ENCODE peak calls at places on chromosomes 11 and 22, in four cellular contexts. Y is uterus, C is A549, Q is heart left ventricle. E is an unnamed sample.

GRCh38 chr11:13465909-13466371 is 2.9 kb upstream of the BTBD10 start:
- DNase-seq in Y (no peak), C (peak), Q (no peak), E (no peak)

GRCh38 chr11:128472128-128473110 is 114.9 kb downstream of the ETS1 start:
- DNase-seq in C (no peak), Y (no peak), Q (no peak), E (no peak)

GRCh38 chr11:35567737-35568465 is 42.5 kb upstream of the PAMR1 start:
- DNase-seq in Q (no peak), Y (no peak), C (peak), E (no peak)

GRCh38 chr11:10275714-10276113 is 18.3 kb downstream of the SBF2 start:
- DNase-seq in Y (no peak), C (no peak), Q (no peak), E (no peak)

GRCh38 chr22:36884314-36885158 is 23.7 kb downstream of the NCF4 start:
- DNase-seq in Q (no peak), C (no peak), Y (no peak), E (no peak)

GRCh38 chr22:23913306-23913660 is 19.1 kb downstream of the MIF start:
- DNase-seq in Q (no peak), Y (no peak), C (no peak), E (no peak)

GRCh38 chr22:50627914-50628542 is at the start of gene ARSA:
- DNase-seq in Y (peak), C (peak), Q (peak), E (no peak)

GRCh38 chr22:24128631-24129601 is 52.4 kb upstream of the SUSD2 start:
- DNase-seq in Q (no peak), Y (peak), C (no peak), E (no peak)

GRCh38 chr11:72985645-72986044 is 156.5 kb downstream of the FCHSD2 start:
- DNase-seq in Y (no peak), C (no peak), Q (no peak), E (no peak)
- TF ChIP-seq POLR2A in Y (no peak), C (no peak), Q (no peak), E (no peak)

GRCh38 chr22:38724926-38725571 is 19.3 kb downstream of the GTPBP1 start:
- DNase-seq in C (peak), Y (no peak), Q (peak), E (no peak)
- TF ChIP-seq POLR2A in C (no peak), Y (no peak), Q (no peak), E (no peak)

GRCh38 chr11:75814369-75814685 is 683 bp upstream of the UVRAG start:
- DNase-seq in C (no peak), Y (no peak), Q (no peak), E (no peak)
- TF ChIP-seq POLR2A in C (no peak), Y (no peak), Q (no peak), E (no peak)

GRCh38 chr11:57798905-57799559 is 37.4 kb downstream of the CTNND1 start:
- DNase-seq in C (peak), Y (peak), Q (peak), E (no peak)
- TF ChIP-seq POLR2A in C (no peak), Y (no peak), Q (no peak), E (no peak)

DNA sequence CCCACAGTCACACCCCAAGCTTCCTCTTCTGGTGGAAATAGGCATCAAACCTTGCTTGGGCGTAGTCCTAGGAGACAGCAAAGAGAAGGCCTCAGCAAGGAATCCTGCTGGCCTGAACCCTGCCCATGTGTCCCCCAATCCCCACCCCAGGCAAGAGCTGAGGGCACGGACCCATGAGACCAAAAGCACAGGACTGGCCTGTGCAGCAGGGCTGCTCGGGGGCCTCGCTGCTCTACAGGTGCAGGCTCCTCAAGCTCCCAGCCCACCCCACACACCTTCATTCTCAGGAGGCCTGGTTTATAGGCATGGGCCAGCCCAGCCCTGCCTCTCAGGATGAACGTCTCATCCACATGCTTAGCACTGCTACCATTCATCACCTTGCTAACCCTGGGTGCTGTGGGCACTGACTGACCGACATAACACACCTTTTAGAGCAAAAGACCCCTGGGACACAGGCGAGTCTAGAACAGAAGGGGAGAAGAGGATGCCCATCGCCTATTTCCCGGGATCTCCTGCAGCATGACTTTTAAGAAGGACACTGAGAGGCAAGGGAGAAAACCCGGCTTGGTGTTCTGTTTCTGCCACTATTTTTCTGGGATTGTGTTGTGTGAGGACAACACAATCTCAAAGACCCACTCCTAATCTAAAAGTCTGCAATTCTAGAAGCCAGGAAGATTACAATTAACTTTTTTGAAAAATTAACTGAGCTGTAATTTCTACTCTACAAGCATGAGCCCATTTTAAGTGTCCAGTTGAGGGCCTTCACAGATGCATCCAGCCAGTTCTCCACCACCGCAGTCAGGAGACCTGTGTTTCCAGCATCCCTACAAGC is 15.4 kb downstream of the TCIRG1 start:
- DNase-seq in C (no peak), Q (no peak), Y (no peak), E (no peak)
- TF ChIP-seq POLR2A in C (no peak), Q (no peak), Y (no peak), E (no peak)

DNA sequence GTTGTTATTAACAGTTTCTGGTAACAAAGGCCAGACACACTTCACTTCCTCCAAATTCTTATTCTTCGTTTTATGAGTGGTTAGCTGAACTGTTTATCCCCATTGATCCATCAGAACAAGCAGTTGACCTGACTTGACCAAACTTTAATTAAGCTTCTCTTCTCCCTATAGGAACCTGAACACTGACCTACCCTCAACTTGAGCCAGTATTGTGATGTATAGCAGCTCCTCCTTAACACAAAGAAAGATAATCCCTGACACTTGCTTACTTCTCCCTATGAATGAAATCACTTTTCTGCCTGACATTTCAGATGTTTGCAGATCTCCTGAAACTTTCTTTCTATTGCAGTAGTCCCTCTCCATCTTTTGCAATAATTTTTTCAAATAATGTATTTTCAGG is 41.9 kb downstream of the ANO5 start:
- DNase-seq in C (no peak), Y (no peak), Q (no peak), E (no peak)
- TF ChIP-seq POLR2A in C (no peak), Y (no peak), Q (no peak), E (no peak)

DNA sequence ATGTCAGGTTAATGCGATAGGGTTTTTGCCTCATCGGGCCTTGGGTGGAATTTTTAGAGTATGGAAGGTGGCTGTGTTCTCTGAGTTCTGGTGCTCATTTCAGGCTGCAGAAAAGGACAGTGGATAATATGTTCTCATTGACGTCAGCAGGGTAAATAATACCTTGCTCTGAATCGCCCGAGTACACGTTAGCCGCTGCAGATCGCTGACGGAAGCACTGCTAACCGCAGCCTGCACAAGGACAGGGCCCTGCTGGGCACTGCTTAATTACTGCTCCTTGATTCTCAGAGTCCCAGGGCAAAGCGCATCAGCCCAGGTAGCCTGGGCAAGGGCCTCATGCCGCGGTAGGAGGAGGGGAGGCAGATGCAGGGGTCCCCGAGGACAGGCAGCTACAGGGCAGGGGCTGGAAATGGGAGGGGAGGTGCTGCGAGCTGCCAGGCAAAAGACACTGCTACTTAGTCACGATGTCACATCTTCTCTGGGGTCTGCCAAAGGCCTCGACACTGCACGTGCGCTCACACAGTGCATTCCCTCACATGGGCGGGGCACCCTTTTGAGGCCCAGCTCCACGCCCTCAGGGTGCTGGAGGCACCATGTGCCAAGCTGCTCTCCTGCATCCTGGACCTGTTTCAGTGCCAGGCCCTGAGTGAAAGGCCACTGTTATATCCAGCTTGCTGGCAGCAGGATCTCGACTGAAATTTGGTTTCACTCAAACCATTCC is 35.2 kb downstream of the PPP2R1B start:
- DNase-seq in Q (peak), Y (no peak), C (peak), E (no peak)
- TF ChIP-seq POLR2A in Q (no peak), Y (no peak), C (no peak), E (no peak)

GRCh38 chr22:32531955-32532818 is 57.6 kb downstream of the FBXO7 start:
- DNase-seq in C (no peak), Q (peak), Y (peak), E (peak)
- TF ChIP-seq POLR2A in C (no peak), Q (no peak), Y (no peak), E (no peak)